ENCODE peak calls at places on chromosomes 2 and 18, in five cellular contexts. O is K562, E is A549, I is IMR-90, B is SK-N-SH. W is an unnamed sample.

GRCh38 chr2:144504191-144504590 is 15.7 kb downstream of the ZEB2 start:
- DNase-seq in O (no peak), E (no peak), I (no peak), B (no peak), W (no peak)

GRCh38 chr18:13464432-13465125 is 246.0 kb downstream of the LDLRAD4 start:
- DNase-seq in O (no peak), E (no peak), I (no peak), B (no peak), W (peak; percentile 44)

GRCh38 chr18:49521251-49521650 is 34.2 kb upstream of the C18orf32 start:
- DNase-seq in O (no peak), E (no peak), I (no peak), B (no peak), W (no peak)

GRCh38 chr2:217954971-217955740 is 47.6 kb downstream of the TNS1 start:
- DNase-seq in O (no peak), E (no peak), I (no peak), B (no peak), W (no peak)

GRCh38 chr2:68594674-68595492 is 48.5 kb upstream of the PROKR1 start:
- DNase-seq in O (peak; percentile 75), E (peak; percentile 59), I (peak; percentile 56), B (peak; percentile 48), W (peak; percentile 27)

GRCh38 chr18:26386002-26386401 is 159.8 kb downstream of the TAF4B start:
- DNase-seq in O (no peak), E (peak; percentile 53), I (peak; percentile 46), B (no peak), W (no peak)

GRCh38 chr2:144078091-144078490 is 441.8 kb downstream of the ZEB2 start:
- DNase-seq in O (no peak), E (no peak), I (peak; percentile 37), B (peak; percentile 10), W (no peak)

GRCh38 chr18:10912790-10913560 is 236.4 kb downstream of the PIEZO2 start:
- DNase-seq in O (no peak), E (no peak), I (peak; percentile 79), B (no peak), W (no peak)

GRCh38 chr18:55573386-55573785 is 14.6 kb downstream of the TCF4 start:
- DNase-seq in O (no peak), E (no peak), I (no peak), B (no peak), W (no peak)

GRCh38 chr18:79947054-79947755 is 4.2 kb downstream of the SLC66A2 start:
- DNase-seq in O (no peak), E (no peak), I (peak; percentile 45), B (no peak), W (no peak)

GRCh38 chr18:3595282-3596273 is 145.6 kb downstream of the TGIF1 start:
- DNase-seq in O (peak; percentile 64), E (peak; percentile 83), I (peak; percentile 98), B (no peak), W (peak; percentile 82)

GRCh38 chr2:40034198-40034597 is 255.1 kb upstream of the THUMPD2 start:
- DNase-seq in O (no peak), E (no peak), I (peak; percentile 97), B (no peak), W (no peak)

GRCh38 chr18:76384861-76385680 is 110.0 kb downstream of the ZNF516 start:
- DNase-seq in O (no peak), E (no peak), I (no peak), B (no peak), W (no peak)

GRCh38 chr2:120431386-120432292 is 85.7 kb downstream of the INHBB start:
- DNase-seq in O (no peak), E (no peak), I (no peak), B (no peak), W (no peak)

GRCh38 chr2:29032189-29032588 is 42.1 kb downstream of the PCARE start:
- DNase-seq in O (no peak), E (no peak), I (no peak), B (no peak), W (no peak)

GRCh38 chr2:29033172-29033571 is 41.2 kb downstream of the PCARE start:
- DNase-seq in O (no peak), E (peak; percentile 84), I (peak; percentile 22), B (no peak), W (no peak)

GRCh38 chr2:29033656-29034055 is 40.7 kb downstream of the PCARE start:
- DNase-seq in O (no peak), E (peak; percentile 34), I (no peak), B (no peak), W (no peak)

GRCh38 chr2:29031046-29031445 is 43.3 kb downstream of the PCARE start:
- DNase-seq in O (no peak), E (no peak), I (no peak), B (no peak), W (no peak)

GRCh38 chr2:29035346-29035745 is 39.0 kb downstream of the PCARE start:
- DNase-seq in O (no peak), E (no peak), I (no peak), B (no peak), W (no peak)
- TF ChIP-seq RCOR1 in O (no peak), E (no peak), I (no peak), B (no peak), W (no peak)

DNA sequence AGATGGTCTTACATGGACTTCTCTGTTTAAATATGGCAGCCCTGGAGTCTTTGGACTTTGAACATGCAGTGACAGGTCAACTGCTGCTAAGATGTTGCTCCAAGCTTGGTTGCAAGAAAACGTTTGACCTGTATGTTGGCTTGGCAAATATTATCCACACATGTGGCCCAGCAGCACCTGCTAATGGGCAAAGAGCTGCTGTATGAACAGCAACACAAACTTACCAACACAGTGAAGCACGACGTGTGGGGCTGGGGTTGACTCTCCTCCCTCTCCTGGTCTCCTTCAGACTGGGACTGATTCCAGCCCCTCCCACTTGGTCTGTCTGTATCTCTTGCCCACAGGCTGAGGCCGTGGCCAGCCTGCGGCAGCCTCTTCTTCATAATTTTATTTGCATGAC is 3.8 kb downstream of the KCNE4 start:
- DNase-seq in O (peak; percentile 73), E (no peak), I (no peak), B (no peak), W (no peak)
- TF ChIP-seq RCOR1 in O (no peak), E (no peak), I (no peak), B (no peak), W (no peak)

DNA sequence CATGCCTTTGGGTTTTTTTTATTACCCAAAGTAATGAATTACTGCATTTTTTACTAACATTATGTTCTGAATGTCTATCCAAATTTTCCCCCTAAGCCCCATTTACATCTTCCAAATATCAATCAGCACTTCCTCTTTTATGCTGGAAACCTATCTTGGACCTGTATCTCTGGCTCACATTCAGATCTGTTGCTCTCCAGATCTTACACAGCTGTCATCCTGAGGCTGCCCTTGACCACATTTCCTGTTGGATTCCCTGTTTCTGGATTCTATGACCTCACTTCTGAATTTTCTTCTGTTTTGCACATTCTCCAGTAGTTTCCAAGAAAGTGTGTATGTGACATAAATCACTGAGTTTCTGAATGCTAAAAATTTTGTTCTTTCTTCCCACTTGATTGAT is 146.7 kb downstream of the PDE1A start:
- DNase-seq in O (no peak), E (no peak), I (peak; percentile 69), B (no peak), W (no peak)
- TF ChIP-seq RCOR1 in O (no peak), E (no peak), I (no peak), B (no peak), W (no peak)

GRCh38 chr2:233713262-233713615 is 532 bp downstream of the UGT1A5 start:
- DNase-seq in O (no peak), E (no peak), I (no peak), B (no peak), W (no peak)

GRCh38 chr2:233714164-233714563 is 1.5 kb downstream of the UGT1A5 start:
- DNase-seq in O (no peak), E (no peak), I (no peak), B (no peak), W (no peak)

GRCh38 chr2:233708942-233709341 is 3.8 kb upstream of the UGT1A5 start:
- DNase-seq in O (peak; percentile 23), E (peak; percentile 78), I (no peak), B (no peak), W (no peak)

GRCh38 chr2:233712596-233713261 is at the start of gene UGT1A5:
- DNase-seq in O (no peak), E (no peak), I (no peak), B (no peak), W (no peak)

GRCh38 chr2:233711312-233712008 is 1.2 kb upstream of the UGT1A5 start:
- DNase-seq in O (peak; percentile 39), E (peak; percentile 90), I (peak; percentile 73), B (peak; percentile 67), W (peak; percentile 1)
- TF ChIP-seq RCOR1 in O (no peak), E (no peak), I (no peak), B (no peak), W (no peak)

GRCh38 chr18:5678779-5679406 is 135.1 kb upstream of the EPB41L3 start:
- DNase-seq in O (no peak), E (no peak), I (no peak), B (no peak), W (no peak)
- TF ChIP-seq RCOR1 in O (no peak), E (no peak), I (no peak), B (no peak), W (no peak)

DNA sequence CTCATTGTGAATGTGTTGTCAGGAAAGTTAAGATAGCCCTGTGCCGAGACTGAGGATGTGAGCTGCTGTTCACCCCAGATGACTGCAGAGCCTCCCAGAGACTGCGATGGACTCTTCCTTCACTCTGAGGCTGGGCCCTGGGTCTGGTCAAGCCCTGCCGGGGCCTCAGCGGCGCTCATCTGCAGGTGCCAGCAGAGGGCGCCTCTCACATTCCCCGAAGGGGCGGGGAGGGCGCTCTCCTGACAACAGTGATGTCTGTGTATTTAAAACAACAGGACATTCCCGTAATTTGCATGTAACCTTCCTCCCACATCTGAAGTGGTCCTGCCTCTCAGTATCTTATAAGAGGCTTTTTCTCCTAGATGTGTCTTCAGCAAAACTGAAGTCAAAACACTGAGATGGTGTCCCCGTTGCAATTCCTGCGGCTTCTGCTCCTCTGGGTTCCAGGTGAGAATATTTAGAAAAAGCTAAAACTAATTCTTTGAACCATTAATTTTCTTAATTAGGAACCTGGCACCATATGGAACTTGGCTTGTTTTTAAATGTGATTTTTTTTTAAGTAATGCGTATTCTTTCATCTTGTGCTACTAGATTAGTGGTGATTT is 1377.9 kb downstream of the RPIA start:
- DNase-seq in O (peak; percentile 68), E (peak; percentile 42), I (no peak), B (peak; percentile 55), W (no peak)
- TF ChIP-seq RCOR1 in O (no peak), E (no peak), I (no peak), B (no peak), W (no peak)